ENCODE peak calls at places on chromosomes 11 and 22, in nine cellular contexts. One of them, this sample, is unnamed.

GRCh38 chr11:123069878-123070821 is 8.2 kb upstream of the HSPA8 start:
- DNase-seq in fibroblast of pulmonary artery: no peak
- DNase-seq in HTR-8/SVneo: no peak
- DNase-seq in lung: no peak
- DNase-seq in stimulated activated CD4-positive, alpha-beta T cell treated with anti-CD3 and anti-CD28 coated beads, TNF-alpha, amount 100 ng/mL, for 1 hour: no peak
- DNase-seq in memory B cell: no peak
- DNase-seq in EL: no peak
- DNase-seq in progenitor cell of endocrine pancreas: no peak
- DNase-seq in NCI-H1436: no peak
- DNase-seq in this sample: no peak

GRCh38 chr11:6351782-6352181 is 31.5 kb upstream of the CAVIN3 start:
- DNase-seq in fibroblast of pulmonary artery: no peak
- DNase-seq in HTR-8/SVneo: no peak
- DNase-seq in lung: no peak
- DNase-seq in stimulated activated CD4-positive, alpha-beta T cell treated with anti-CD3 and anti-CD28 coated beads, TNF-alpha, amount 100 ng/mL, for 1 hour: no peak
- DNase-seq in memory B cell: no peak
- DNase-seq in EL: no peak
- DNase-seq in progenitor cell of endocrine pancreas: no peak
- DNase-seq in NCI-H1436: no peak
- DNase-seq in this sample: no peak

GRCh38 chr11:112928136-112928535 is 33.1 kb upstream of the NCAM1 start:
- DNase-seq in fibroblast of pulmonary artery: no peak
- DNase-seq in HTR-8/SVneo: no peak
- DNase-seq in lung: no peak
- DNase-seq in stimulated activated CD4-positive, alpha-beta T cell treated with anti-CD3 and anti-CD28 coated beads, TNF-alpha, amount 100 ng/mL, for 1 hour: no peak
- DNase-seq in memory B cell: no peak
- DNase-seq in EL: no peak
- DNase-seq in progenitor cell of endocrine pancreas: no peak
- DNase-seq in NCI-H1436: no peak
- DNase-seq in this sample: no peak

GRCh38 chr11:1178201-1178885 is 20.6 kb downstream of the MUC5AC start:
- DNase-seq in fibroblast of pulmonary artery: no peak
- DNase-seq in HTR-8/SVneo: no peak
- DNase-seq in lung: no peak
- DNase-seq in stimulated activated CD4-positive, alpha-beta T cell treated with anti-CD3 and anti-CD28 coated beads, TNF-alpha, amount 100 ng/mL, for 1 hour: no peak
- DNase-seq in memory B cell: no peak
- DNase-seq in EL: no peak
- DNase-seq in progenitor cell of endocrine pancreas: no peak
- DNase-seq in NCI-H1436: no peak
- DNase-seq in this sample: no peak

GRCh38 chr11:45332486-45332934 is 46.4 kb upstream of the SYT13 start:
- DNase-seq in fibroblast of pulmonary artery: peak
- DNase-seq in HTR-8/SVneo: peak
- DNase-seq in lung: no peak
- DNase-seq in stimulated activated CD4-positive, alpha-beta T cell treated with anti-CD3 and anti-CD28 coated beads, TNF-alpha, amount 100 ng/mL, for 1 hour: no peak
- DNase-seq in memory B cell: peak
- DNase-seq in EL: peak
- DNase-seq in progenitor cell of endocrine pancreas: no peak
- DNase-seq in NCI-H1436: peak
- DNase-seq in this sample: no peak

GRCh38 chr22:22342697-22343602 is 98.4 kb downstream of the VPREB1 start:
- DNase-seq in fibroblast of pulmonary artery: peak
- DNase-seq in HTR-8/SVneo: peak
- DNase-seq in lung: peak
- DNase-seq in stimulated activated CD4-positive, alpha-beta T cell treated with anti-CD3 and anti-CD28 coated beads, TNF-alpha, amount 100 ng/mL, for 1 hour: peak
- DNase-seq in memory B cell: peak
- DNase-seq in EL: peak
- DNase-seq in progenitor cell of endocrine pancreas: peak
- DNase-seq in NCI-H1436: peak
- DNase-seq in this sample: peak

GRCh38 chr11:2115308-2115707 is 23.9 kb downstream of the IGF2 start:
- DNase-seq in fibroblast of pulmonary artery: no peak
- DNase-seq in HTR-8/SVneo: no peak
- DNase-seq in lung: no peak
- DNase-seq in stimulated activated CD4-positive, alpha-beta T cell treated with anti-CD3 and anti-CD28 coated beads, TNF-alpha, amount 100 ng/mL, for 1 hour: no peak
- DNase-seq in memory B cell: no peak
- DNase-seq in EL: no peak
- DNase-seq in progenitor cell of endocrine pancreas: no peak
- DNase-seq in NCI-H1436: no peak
- DNase-seq in this sample: no peak

GRCh38 chr11:93984205-93984586 is 37.0 kb upstream of the HEPHL1 start:
- DNase-seq in fibroblast of pulmonary artery: no peak
- DNase-seq in HTR-8/SVneo: no peak
- DNase-seq in lung: no peak
- DNase-seq in stimulated activated CD4-positive, alpha-beta T cell treated with anti-CD3 and anti-CD28 coated beads, TNF-alpha, amount 100 ng/mL, for 1 hour: no peak
- DNase-seq in memory B cell: no peak
- DNase-seq in EL: no peak
- DNase-seq in progenitor cell of endocrine pancreas: no peak
- DNase-seq in NCI-H1436: no peak
- DNase-seq in this sample: peak

GRCh38 chr11:72745925-72746550 is 6.2 kb downstream of the ARAP1 start:
- DNase-seq in fibroblast of pulmonary artery: no peak
- DNase-seq in HTR-8/SVneo: no peak
- DNase-seq in lung: no peak
- DNase-seq in stimulated activated CD4-positive, alpha-beta T cell treated with anti-CD3 and anti-CD28 coated beads, TNF-alpha, amount 100 ng/mL, for 1 hour: no peak
- DNase-seq in memory B cell: no peak
- DNase-seq in EL: no peak
- DNase-seq in progenitor cell of endocrine pancreas: no peak
- DNase-seq in NCI-H1436: no peak
- DNase-seq in this sample: no peak

GRCh38 chr11:8699903-8700302 is 17.3 kb downstream of the RPL27A start:
- DNase-seq in fibroblast of pulmonary artery: peak
- DNase-seq in HTR-8/SVneo: no peak
- DNase-seq in lung: no peak
- DNase-seq in stimulated activated CD4-positive, alpha-beta T cell treated with anti-CD3 and anti-CD28 coated beads, TNF-alpha, amount 100 ng/mL, for 1 hour: no peak
- DNase-seq in memory B cell: no peak
- DNase-seq in EL: peak
- DNase-seq in progenitor cell of endocrine pancreas: no peak
- DNase-seq in NCI-H1436: no peak
- DNase-seq in this sample: peak

GRCh38 chr22:27670701-27671412 is 130.7 kb downstream of the MN1 start:
- DNase-seq in fibroblast of pulmonary artery: peak
- DNase-seq in HTR-8/SVneo: peak
- DNase-seq in lung: no peak
- DNase-seq in stimulated activated CD4-positive, alpha-beta T cell treated with anti-CD3 and anti-CD28 coated beads, TNF-alpha, amount 100 ng/mL, for 1 hour: no peak
- DNase-seq in memory B cell: no peak
- DNase-seq in EL: no peak
- DNase-seq in progenitor cell of endocrine pancreas: peak
- DNase-seq in NCI-H1436: no peak
- DNase-seq in this sample: peak

GRCh38 chr22:41968601-41969000 is 642 bp upstream of the SEPTIN3 start:
- DNase-seq in fibroblast of pulmonary artery: peak
- DNase-seq in HTR-8/SVneo: no peak
- DNase-seq in lung: no peak
- DNase-seq in stimulated activated CD4-positive, alpha-beta T cell treated with anti-CD3 and anti-CD28 coated beads, TNF-alpha, amount 100 ng/mL, for 1 hour: no peak
- DNase-seq in memory B cell: no peak
- DNase-seq in EL: no peak
- DNase-seq in progenitor cell of endocrine pancreas: no peak
- DNase-seq in NCI-H1436: peak
- DNase-seq in this sample: no peak

GRCh38 chr11:122085264-122085663 is 30.8 kb downstream of the BLID start:
- DNase-seq in fibroblast of pulmonary artery: peak
- DNase-seq in HTR-8/SVneo: peak
- DNase-seq in lung: no peak
- DNase-seq in stimulated activated CD4-positive, alpha-beta T cell treated with anti-CD3 and anti-CD28 coated beads, TNF-alpha, amount 100 ng/mL, for 1 hour: no peak
- DNase-seq in memory B cell: no peak
- DNase-seq in EL: peak
- DNase-seq in progenitor cell of endocrine pancreas: no peak
- DNase-seq in NCI-H1436: no peak
- DNase-seq in this sample: peak

GRCh38 chr22:47333625-47334024 is 571.2 kb downstream of the TBC1D22A start:
- DNase-seq in fibroblast of pulmonary artery: peak
- DNase-seq in HTR-8/SVneo: no peak
- DNase-seq in lung: no peak
- DNase-seq in stimulated activated CD4-positive, alpha-beta T cell treated with anti-CD3 and anti-CD28 coated beads, TNF-alpha, amount 100 ng/mL, for 1 hour: no peak
- DNase-seq in memory B cell: no peak
- DNase-seq in EL: peak
- DNase-seq in progenitor cell of endocrine pancreas: no peak
- DNase-seq in NCI-H1436: peak
- DNase-seq in this sample: peak

GRCh38 chr22:41564563-41564962 is 3.8 kb downstream of the CSDC2 start:
- DNase-seq in fibroblast of pulmonary artery: no peak
- DNase-seq in HTR-8/SVneo: no peak
- DNase-seq in lung: no peak
- DNase-seq in stimulated activated CD4-positive, alpha-beta T cell treated with anti-CD3 and anti-CD28 coated beads, TNF-alpha, amount 100 ng/mL, for 1 hour: no peak
- DNase-seq in memory B cell: no peak
- DNase-seq in EL: peak
- DNase-seq in progenitor cell of endocrine pancreas: no peak
- DNase-seq in NCI-H1436: no peak
- DNase-seq in this sample: peak

GRCh38 chr11:96228472-96228871 is 114.5 kb downstream of the MAML2 start:
- DNase-seq in fibroblast of pulmonary artery: peak
- DNase-seq in HTR-8/SVneo: peak
- DNase-seq in lung: peak
- DNase-seq in stimulated activated CD4-positive, alpha-beta T cell treated with anti-CD3 and anti-CD28 coated beads, TNF-alpha, amount 100 ng/mL, for 1 hour: no peak
- DNase-seq in memory B cell: no peak
- DNase-seq in EL: peak
- DNase-seq in progenitor cell of endocrine pancreas: no peak
- DNase-seq in NCI-H1436: no peak
- DNase-seq in this sample: peak

GRCh38 chr11:58527429-58527828 is 19.5 kb upstream of the OR5B21 start:
- DNase-seq in fibroblast of pulmonary artery: no peak
- DNase-seq in HTR-8/SVneo: no peak
- DNase-seq in lung: no peak
- DNase-seq in stimulated activated CD4-positive, alpha-beta T cell treated with anti-CD3 and anti-CD28 coated beads, TNF-alpha, amount 100 ng/mL, for 1 hour: no peak
- DNase-seq in memory B cell: no peak
- DNase-seq in EL: no peak
- DNase-seq in progenitor cell of endocrine pancreas: no peak
- DNase-seq in NCI-H1436: no peak
- DNase-seq in this sample: no peak

GRCh38 chr11:127023991-127024390 is 23.4 kb upstream of the KIRREL3 start:
- DNase-seq in fibroblast of pulmonary artery: no peak
- DNase-seq in HTR-8/SVneo: no peak
- DNase-seq in lung: no peak
- DNase-seq in stimulated activated CD4-positive, alpha-beta T cell treated with anti-CD3 and anti-CD28 coated beads, TNF-alpha, amount 100 ng/mL, for 1 hour: no peak
- DNase-seq in memory B cell: no peak
- DNase-seq in EL: no peak
- DNase-seq in progenitor cell of endocrine pancreas: no peak
- DNase-seq in NCI-H1436: no peak
- DNase-seq in this sample: no peak

GRCh38 chr22:21587803-21588611 is 20.5 kb downstream of the UBE2L3 start:
- DNase-seq in fibroblast of pulmonary artery: peak
- DNase-seq in HTR-8/SVneo: no peak
- DNase-seq in lung: no peak
- DNase-seq in stimulated activated CD4-positive, alpha-beta T cell treated with anti-CD3 and anti-CD28 coated beads, TNF-alpha, amount 100 ng/mL, for 1 hour: no peak
- DNase-seq in memory B cell: peak
- DNase-seq in EL: peak
- DNase-seq in progenitor cell of endocrine pancreas: no peak
- DNase-seq in NCI-H1436: no peak
- DNase-seq in this sample: no peak

GRCh38 chr11:117910525-117910924 is 18.7 kb downstream of the TMPRSS13 start:
- DNase-seq in fibroblast of pulmonary artery: no peak
- DNase-seq in HTR-8/SVneo: no peak
- DNase-seq in lung: no peak
- DNase-seq in stimulated activated CD4-positive, alpha-beta T cell treated with anti-CD3 and anti-CD28 coated beads, TNF-alpha, amount 100 ng/mL, for 1 hour: no peak
- DNase-seq in memory B cell: no peak
- DNase-seq in EL: no peak
- DNase-seq in progenitor cell of endocrine pancreas: no peak
- DNase-seq in NCI-H1436: no peak
- DNase-seq in this sample: no peak

GRCh38 chr11:85663781-85664560 is 958 bp downstream of the CREBZF start:
- DNase-seq in fibroblast of pulmonary artery: peak
- DNase-seq in HTR-8/SVneo: peak
- DNase-seq in lung: peak
- DNase-seq in stimulated activated CD4-positive, alpha-beta T cell treated with anti-CD3 and anti-CD28 coated beads, TNF-alpha, amount 100 ng/mL, for 1 hour: peak
- DNase-seq in memory B cell: peak
- DNase-seq in EL: peak
- DNase-seq in progenitor cell of endocrine pancreas: peak
- DNase-seq in NCI-H1436: peak
- DNase-seq in this sample: peak

GRCh38 chr22:49999901-50000586 is 12.5 kb downstream of the IL17REL start:
- DNase-seq in fibroblast of pulmonary artery: no peak
- DNase-seq in HTR-8/SVneo: no peak
- DNase-seq in lung: no peak
- DNase-seq in stimulated activated CD4-positive, alpha-beta T cell treated with anti-CD3 and anti-CD28 coated beads, TNF-alpha, amount 100 ng/mL, for 1 hour: no peak
- DNase-seq in memory B cell: no peak
- DNase-seq in EL: no peak
- DNase-seq in progenitor cell of endocrine pancreas: peak
- DNase-seq in NCI-H1436: no peak
- DNase-seq in this sample: no peak

GRCh38 chr11:9847636-9848035 is 183.8 kb downstream of the SWAP70 start:
- DNase-seq in fibroblast of pulmonary artery: no peak
- DNase-seq in HTR-8/SVneo: no peak
- DNase-seq in lung: no peak
- DNase-seq in stimulated activated CD4-positive, alpha-beta T cell treated with anti-CD3 and anti-CD28 coated beads, TNF-alpha, amount 100 ng/mL, for 1 hour: no peak
- DNase-seq in memory B cell: no peak
- DNase-seq in EL: no peak
- DNase-seq in progenitor cell of endocrine pancreas: no peak
- DNase-seq in NCI-H1436: no peak
- DNase-seq in this sample: no peak

GRCh38 chr11:16034074-16034473 is 322.3 kb downstream of the SOX6 start:
- DNase-seq in fibroblast of pulmonary artery: peak
- DNase-seq in HTR-8/SVneo: no peak
- DNase-seq in lung: no peak
- DNase-seq in stimulated activated CD4-positive, alpha-beta T cell treated with anti-CD3 and anti-CD28 coated beads, TNF-alpha, amount 100 ng/mL, for 1 hour: no peak
- DNase-seq in memory B cell: no peak
- DNase-seq in EL: no peak
- DNase-seq in progenitor cell of endocrine pancreas: no peak
- DNase-seq in NCI-H1436: no peak
- DNase-seq in this sample: no peak

GRCh38 chr11:62144641-62145255 is 20.9 kb downstream of the INCENP start:
- DNase-seq in fibroblast of pulmonary artery: no peak
- DNase-seq in HTR-8/SVneo: no peak
- DNase-seq in lung: no peak
- DNase-seq in stimulated activated CD4-positive, alpha-beta T cell treated with anti-CD3 and anti-CD28 coated beads, TNF-alpha, amount 100 ng/mL, for 1 hour: no peak
- DNase-seq in memory B cell: no peak
- DNase-seq in EL: no peak
- DNase-seq in progenitor cell of endocrine pancreas: no peak
- DNase-seq in NCI-H1436: no peak
- DNase-seq in this sample: no peak

GRCh38 chr11:89220684-89221339 is 43.1 kb downstream of the TYR start:
- DNase-seq in fibroblast of pulmonary artery: no peak
- DNase-seq in HTR-8/SVneo: no peak
- DNase-seq in lung: no peak
- DNase-seq in stimulated activated CD4-positive, alpha-beta T cell treated with anti-CD3 and anti-CD28 coated beads, TNF-alpha, amount 100 ng/mL, for 1 hour: no peak
- DNase-seq in memory B cell: no peak
- DNase-seq in EL: no peak
- DNase-seq in progenitor cell of endocrine pancreas: no peak
- DNase-seq in NCI-H1436: peak
- DNase-seq in this sample: peak

GRCh38 chr22:35437038-35437437 is 37.1 kb downstream of the MCM5 start:
- DNase-seq in fibroblast of pulmonary artery: no peak
- DNase-seq in HTR-8/SVneo: peak
- DNase-seq in lung: no peak
- DNase-seq in stimulated activated CD4-positive, alpha-beta T cell treated with anti-CD3 and anti-CD28 coated beads, TNF-alpha, amount 100 ng/mL, for 1 hour: no peak
- DNase-seq in memory B cell: no peak
- DNase-seq in EL: peak
- DNase-seq in progenitor cell of endocrine pancreas: no peak
- DNase-seq in NCI-H1436: no peak
- DNase-seq in this sample: peak

GRCh38 chr11:7826316-7826715 is 29.6 kb upstream of the OR5P2 start:
- DNase-seq in fibroblast of pulmonary artery: no peak
- DNase-seq in HTR-8/SVneo: no peak
- DNase-seq in lung: no peak
- DNase-seq in stimulated activated CD4-positive, alpha-beta T cell treated with anti-CD3 and anti-CD28 coated beads, TNF-alpha, amount 100 ng/mL, for 1 hour: no peak
- DNase-seq in memory B cell: no peak
- DNase-seq in EL: no peak
- DNase-seq in progenitor cell of endocrine pancreas: no peak
- DNase-seq in NCI-H1436: no peak
- DNase-seq in this sample: no peak

GRCh38 chr11:58734681-58735490 is 3.1 kb upstream of the GLYAT start:
- DNase-seq in fibroblast of pulmonary artery: no peak
- DNase-seq in HTR-8/SVneo: no peak
- DNase-seq in lung: no peak
- DNase-seq in stimulated activated CD4-positive, alpha-beta T cell treated with anti-CD3 and anti-CD28 coated beads, TNF-alpha, amount 100 ng/mL, for 1 hour: no peak
- DNase-seq in memory B cell: no peak
- DNase-seq in EL: no peak
- DNase-seq in progenitor cell of endocrine pancreas: no peak
- DNase-seq in NCI-H1436: no peak
- DNase-seq in this sample: no peak

GRCh38 chr11:15114501-15115475 is at the start of gene INSC:
- DNase-seq in fibroblast of pulmonary artery: no peak
- DNase-seq in HTR-8/SVneo: no peak
- DNase-seq in lung: no peak
- DNase-seq in stimulated activated CD4-positive, alpha-beta T cell treated with anti-CD3 and anti-CD28 coated beads, TNF-alpha, amount 100 ng/mL, for 1 hour: no peak
- DNase-seq in memory B cell: no peak
- DNase-seq in EL: no peak
- DNase-seq in progenitor cell of endocrine pancreas: peak
- DNase-seq in NCI-H1436: no peak
- DNase-seq in this sample: no peak

GRCh38 chr11:69007978-69008381 is 5.1 kb downstream of the MRGPRF start:
- DNase-seq in fibroblast of pulmonary artery: no peak
- DNase-seq in HTR-8/SVneo: no peak
- DNase-seq in lung: no peak
- DNase-seq in stimulated activated CD4-positive, alpha-beta T cell treated with anti-CD3 and anti-CD28 coated beads, TNF-alpha, amount 100 ng/mL, for 1 hour: no peak
- DNase-seq in memory B cell: no peak
- DNase-seq in EL: peak
- DNase-seq in progenitor cell of endocrine pancreas: no peak
- DNase-seq in NCI-H1436: no peak
- DNase-seq in this sample: no peak